ENCODE peak calls at places on chromosomes 3 and 15, in seven cellular contexts. One of them, this sample, is unnamed.

GRCh38 chr15:65821070-65821469 is 29.0 kb upstream of the DENND4A start:
- DNase-seq in mesenchymal stem cell: no peak
- DNase-seq in left cardiac atrium: no peak
- DNase-seq in effector CD8-positive, alpha-beta T cell: no peak
- DNase-seq in NCI-H1092: no peak
- DNase-seq in cortex of kidney: no peak
- DNase-seq in activated B cell treated with CpG ODN at 0.5 μM for 24 hours: no peak
- DNase-seq in this sample: no peak

GRCh38 chr15:85316244-85316934 is 64.0 kb upstream of the AKAP13 start:
- DNase-seq in activated B cell treated with CpG ODN at 0.5 μM for 24 hours: no peak
- DNase-seq in left cardiac atrium: no peak
- DNase-seq in cortex of kidney: no peak
- DNase-seq in mesenchymal stem cell: peak
- DNase-seq in NCI-H1092: no peak
- DNase-seq in effector CD8-positive, alpha-beta T cell: no peak
- DNase-seq in this sample: no peak

GRCh38 chr3:120357807-120358206 is 8.7 kb upstream of the LRRC58 start:
- DNase-seq in cortex of kidney: no peak
- DNase-seq in left cardiac atrium: no peak
- DNase-seq in effector CD8-positive, alpha-beta T cell: no peak
- DNase-seq in activated B cell treated with CpG ODN at 0.5 μM for 24 hours: no peak
- DNase-seq in mesenchymal stem cell: no peak
- DNase-seq in NCI-H1092: no peak
- DNase-seq in this sample: no peak

GRCh38 chr3:188819939-188820338 is 351.8 kb upstream of the TPRG1 start:
- DNase-seq in left cardiac atrium: no peak
- DNase-seq in mesenchymal stem cell: peak
- DNase-seq in NCI-H1092: no peak
- DNase-seq in cortex of kidney: no peak
- DNase-seq in effector CD8-positive, alpha-beta T cell: no peak
- DNase-seq in activated B cell treated with CpG ODN at 0.5 μM for 24 hours: no peak
- DNase-seq in this sample: no peak

GRCh38 chr15:71349736-71350515 is 234.7 kb downstream of the THSD4 start:
- DNase-seq in left cardiac atrium: no peak
- DNase-seq in mesenchymal stem cell: no peak
- DNase-seq in effector CD8-positive, alpha-beta T cell: no peak
- DNase-seq in cortex of kidney: no peak
- DNase-seq in activated B cell treated with CpG ODN at 0.5 μM for 24 hours: no peak
- DNase-seq in NCI-H1092: no peak
- DNase-seq in this sample: no peak

GRCh38 chr3:38022301-38022700 is 7.1 kb downstream of the PLCD1 start:
- DNase-seq in NCI-H1092: no peak
- DNase-seq in cortex of kidney: no peak
- DNase-seq in mesenchymal stem cell: no peak
- DNase-seq in activated B cell treated with CpG ODN at 0.5 μM for 24 hours: no peak
- DNase-seq in left cardiac atrium: no peak
- DNase-seq in effector CD8-positive, alpha-beta T cell: no peak
- DNase-seq in this sample: no peak

GRCh38 chr3:170102421-170102820 is 64.6 kb downstream of the GPR160 start:
- DNase-seq in left cardiac atrium: no peak
- DNase-seq in cortex of kidney: no peak
- DNase-seq in effector CD8-positive, alpha-beta T cell: no peak
- DNase-seq in NCI-H1092: no peak
- DNase-seq in activated B cell treated with CpG ODN at 0.5 μM for 24 hours: no peak
- DNase-seq in mesenchymal stem cell: no peak
- DNase-seq in this sample: no peak

GRCh38 chr15:69591905-69592508 is 139.4 kb downstream of the RPLP1 start:
- DNase-seq in NCI-H1092: peak
- DNase-seq in mesenchymal stem cell: no peak
- DNase-seq in cortex of kidney: no peak
- DNase-seq in left cardiac atrium: no peak
- DNase-seq in effector CD8-positive, alpha-beta T cell: no peak
- DNase-seq in activated B cell treated with CpG ODN at 0.5 μM for 24 hours: no peak
- DNase-seq in this sample: peak

GRCh38 chr3:170357920-170358854 is 672 bp downstream of the SKIL start:
- DNase-seq in NCI-H1092: peak
- DNase-seq in effector CD8-positive, alpha-beta T cell: peak
- DNase-seq in left cardiac atrium: peak
- DNase-seq in activated B cell treated with CpG ODN at 0.5 μM for 24 hours: peak
- DNase-seq in mesenchymal stem cell: peak
- DNase-seq in cortex of kidney: no peak
- DNase-seq in this sample: no peak

GRCh38 chr3:73513260-73513659 is 111.5 kb downstream of the PDZRN3 start:
- DNase-seq in cortex of kidney: no peak
- DNase-seq in effector CD8-positive, alpha-beta T cell: no peak
- DNase-seq in left cardiac atrium: no peak
- DNase-seq in NCI-H1092: no peak
- DNase-seq in activated B cell treated with CpG ODN at 0.5 μM for 24 hours: no peak
- DNase-seq in mesenchymal stem cell: no peak
- DNase-seq in this sample: no peak

GRCh38 chr3:11624161-11624560 is 19.6 kb downstream of the VGLL4 start:
- DNase-seq in effector CD8-positive, alpha-beta T cell: no peak
- DNase-seq in cortex of kidney: no peak
- DNase-seq in activated B cell treated with CpG ODN at 0.5 μM for 24 hours: no peak
- DNase-seq in left cardiac atrium: no peak
- DNase-seq in mesenchymal stem cell: no peak
- DNase-seq in NCI-H1092: no peak
- DNase-seq in this sample: no peak

GRCh38 chr3:86869536-86869935 is 121.4 kb downstream of the VGLL3 start:
- DNase-seq in NCI-H1092: no peak
- DNase-seq in cortex of kidney: no peak
- DNase-seq in effector CD8-positive, alpha-beta T cell: no peak
- DNase-seq in mesenchymal stem cell: no peak
- DNase-seq in activated B cell treated with CpG ODN at 0.5 μM for 24 hours: no peak
- DNase-seq in left cardiac atrium: no peak
- DNase-seq in this sample: no peak

GRCh38 chr3:18424862-18425640 is at the start of gene SATB1:
- DNase-seq in NCI-H1092: peak
- DNase-seq in effector CD8-positive, alpha-beta T cell: peak
- DNase-seq in activated B cell treated with CpG ODN at 0.5 μM for 24 hours: peak
- DNase-seq in mesenchymal stem cell: peak
- DNase-seq in cortex of kidney: no peak
- DNase-seq in left cardiac atrium: peak
- DNase-seq in this sample: peak

GRCh38 chr3:69032737-69033136 is 19.3 kb upstream of the EOGT start:
- DNase-seq in activated B cell treated with CpG ODN at 0.5 μM for 24 hours: no peak
- DNase-seq in cortex of kidney: no peak
- DNase-seq in left cardiac atrium: no peak
- DNase-seq in NCI-H1092: no peak
- DNase-seq in mesenchymal stem cell: no peak
- DNase-seq in effector CD8-positive, alpha-beta T cell: no peak
- DNase-seq in this sample: no peak

GRCh38 chr15:88309363-88309762 is 52.8 kb upstream of the NTRK3 start:
- DNase-seq in left cardiac atrium: no peak
- DNase-seq in activated B cell treated with CpG ODN at 0.5 μM for 24 hours: no peak
- DNase-seq in mesenchymal stem cell: no peak
- DNase-seq in cortex of kidney: no peak
- DNase-seq in NCI-H1092: no peak
- DNase-seq in effector CD8-positive, alpha-beta T cell: no peak
- DNase-seq in this sample: no peak

GRCh38 chr3:9852528-9852927 is 8.7 kb upstream of the RPUSD3 start:
- DNase-seq in mesenchymal stem cell: no peak
- DNase-seq in effector CD8-positive, alpha-beta T cell: no peak
- DNase-seq in cortex of kidney: no peak
- DNase-seq in activated B cell treated with CpG ODN at 0.5 μM for 24 hours: no peak
- DNase-seq in NCI-H1092: no peak
- DNase-seq in left cardiac atrium: no peak
- DNase-seq in this sample: no peak

GRCh38 chr3:43870110-43870509 is 179.4 kb downstream of the ABHD5 start:
- DNase-seq in NCI-H1092: no peak
- DNase-seq in cortex of kidney: no peak
- DNase-seq in mesenchymal stem cell: peak
- DNase-seq in activated B cell treated with CpG ODN at 0.5 μM for 24 hours: no peak
- DNase-seq in left cardiac atrium: no peak
- DNase-seq in effector CD8-positive, alpha-beta T cell: no peak
- DNase-seq in this sample: no peak

GRCh38 chr15:22891426-22892210 is 53.2 kb downstream of the NIPA2 start:
- DNase-seq in mesenchymal stem cell: no peak
- DNase-seq in NCI-H1092: no peak
- DNase-seq in left cardiac atrium: no peak
- DNase-seq in activated B cell treated with CpG ODN at 0.5 μM for 24 hours: no peak
- DNase-seq in cortex of kidney: no peak
- DNase-seq in effector CD8-positive, alpha-beta T cell: no peak
- DNase-seq in this sample: no peak

GRCh38 chr3:169865176-169865800 is 4.4 kb downstream of the LRRC31 start:
- DNase-seq in NCI-H1092: no peak
- DNase-seq in mesenchymal stem cell: no peak
- DNase-seq in cortex of kidney: no peak
- DNase-seq in effector CD8-positive, alpha-beta T cell: no peak
- DNase-seq in activated B cell treated with CpG ODN at 0.5 μM for 24 hours: peak
- DNase-seq in left cardiac atrium: no peak
- DNase-seq in this sample: no peak

GRCh38 chr15:42091753-42092665 is 2.4 kb downstream of the PLA2G4D start:
- DNase-seq in cortex of kidney: no peak
- DNase-seq in left cardiac atrium: no peak
- DNase-seq in NCI-H1092: no peak
- DNase-seq in activated B cell treated with CpG ODN at 0.5 μM for 24 hours: no peak
- DNase-seq in mesenchymal stem cell: no peak
- DNase-seq in effector CD8-positive, alpha-beta T cell: no peak
- DNase-seq in this sample: no peak

This sample was measured in NCI-H2029 treated with DMSO at 0.1 percent for 48 hours.